ENCODE peak calls at places on chromosomes 13 and 19, in seven cellular contexts. C is activated CD4-positive, alpha-beta T cell treated with anti-CD3 and anti-CD28 coated beads, Interleukin-2, amount 50 U/mL, for 48 hours; K is NCI-H2029; H is left ventricle myocardium inferior; N is cardiac fibroblast; V is H54; T is psoas muscle. W is an unnamed sample.

GRCh38 chr19:55678121-55678671 is 3.2 kb downstream of the EPN1 start:
- DNase-seq in C (no peak), K (no peak), H (peak), N (no peak), V (no peak), T (peak), W (no peak)

GRCh38 chr19:22622901-22623840 is 11.0 kb upstream of the ZNF492 start:
- DNase-seq in C (no peak), K (no peak), H (no peak), N (no peak), V (no peak), T (no peak), W (peak)

GRCh38 chr19:34180709-34181108 is 8.4 kb downstream of the LSM14A start:
- DNase-seq in C (no peak), K (no peak), H (no peak), N (no peak), V (no peak), T (no peak), W (no peak)

GRCh38 chr13:36712785-36713184 is 39.0 kb downstream of the SERTM1 start:
- DNase-seq in C (no peak), K (no peak), H (no peak), N (peak), V (no peak), T (no peak), W (no peak)

GRCh38 chr19:2636897-2637683 is 65.4 kb downstream of the GNG7 start:
- DNase-seq in C (peak), K (no peak), H (peak), N (peak), V (peak), T (peak), W (peak)

GRCh38 chr13:74675185-74675584 is 541.0 kb upstream of the KLF12 start:
- DNase-seq in C (no peak), K (no peak), H (no peak), N (peak), V (no peak), T (no peak), W (no peak)

GRCh38 chr13:100545684-100546061 is 42.9 kb downstream of the GGACT start:
- DNase-seq in C (no peak), K (no peak), H (no peak), N (no peak), V (no peak), T (no peak), W (no peak)

GRCh38 chr19:1133471-1133929 is 29.7 kb downstream of the GPX4 start:
- DNase-seq in C (peak), K (no peak), H (no peak), N (no peak), V (peak), T (no peak), W (peak)

GRCh38 chr13:46176756-46177155 is 5.2 kb downstream of the LCP1 start:
- DNase-seq in C (no peak), K (no peak), H (no peak), N (no peak), V (no peak), T (no peak), W (no peak)

W was measured in left cardiac atrium.